ENCODE peak calls at places on chromosomes 4 and X, in five cellular contexts. R is GM06990, A is psoas muscle, Q is bronchial epithelial cell, C is AG10803. U is an unnamed sample.

GRCh38 chrX:106802063-106802387 is 448 bp upstream of the TBC1D8B start:
- DNase-seq in R (no peak), A (no peak), Q (no peak), C (no peak), U (no peak)

GRCh38 chrX:136028383-136028984 is 43.2 kb downstream of the SLC9A6 start:
- DNase-seq in R (peak), A (no peak), Q (peak), C (peak), U (no peak)

GRCh38 chrX:85992811-85993229 is 54.5 kb downstream of the CHM start:
- DNase-seq in R (no peak), A (no peak), Q (peak), C (peak), U (no peak)

GRCh38 chr4:123939621-123940020 is 543.0 kb downstream of the SPRY1 start:
- DNase-seq in R (no peak), A (no peak), Q (peak), C (peak), U (no peak)

GRCh38 chr4:115674485-115674884 is 561.1 kb upstream of the NDST4 start:
- DNase-seq in R (no peak), A (no peak), Q (no peak), C (no peak), U (no peak)

GRCh38 chr4:76736434-76736833 is 161.5 kb downstream of the SOWAHB start:
- DNase-seq in R (no peak), A (no peak), Q (no peak), C (peak), U (no peak)

GRCh38 chr4:23368081-23368697 is 521.7 kb downstream of the PPARGC1A start:
- DNase-seq in R (no peak), A (peak), Q (peak), C (no peak), U (peak)

GRCh38 chr4:153205757-153206156 is 1.5 kb downstream of the TRIM2 start:
- DNase-seq in R (no peak), A (no peak), Q (peak), C (no peak), U (no peak)

GRCh38 chr4:149077142-149077541 is 634.9 kb upstream of the NR3C2 start:
- DNase-seq in R (no peak), A (no peak), Q (no peak), C (no peak), U (no peak)

DNA sequence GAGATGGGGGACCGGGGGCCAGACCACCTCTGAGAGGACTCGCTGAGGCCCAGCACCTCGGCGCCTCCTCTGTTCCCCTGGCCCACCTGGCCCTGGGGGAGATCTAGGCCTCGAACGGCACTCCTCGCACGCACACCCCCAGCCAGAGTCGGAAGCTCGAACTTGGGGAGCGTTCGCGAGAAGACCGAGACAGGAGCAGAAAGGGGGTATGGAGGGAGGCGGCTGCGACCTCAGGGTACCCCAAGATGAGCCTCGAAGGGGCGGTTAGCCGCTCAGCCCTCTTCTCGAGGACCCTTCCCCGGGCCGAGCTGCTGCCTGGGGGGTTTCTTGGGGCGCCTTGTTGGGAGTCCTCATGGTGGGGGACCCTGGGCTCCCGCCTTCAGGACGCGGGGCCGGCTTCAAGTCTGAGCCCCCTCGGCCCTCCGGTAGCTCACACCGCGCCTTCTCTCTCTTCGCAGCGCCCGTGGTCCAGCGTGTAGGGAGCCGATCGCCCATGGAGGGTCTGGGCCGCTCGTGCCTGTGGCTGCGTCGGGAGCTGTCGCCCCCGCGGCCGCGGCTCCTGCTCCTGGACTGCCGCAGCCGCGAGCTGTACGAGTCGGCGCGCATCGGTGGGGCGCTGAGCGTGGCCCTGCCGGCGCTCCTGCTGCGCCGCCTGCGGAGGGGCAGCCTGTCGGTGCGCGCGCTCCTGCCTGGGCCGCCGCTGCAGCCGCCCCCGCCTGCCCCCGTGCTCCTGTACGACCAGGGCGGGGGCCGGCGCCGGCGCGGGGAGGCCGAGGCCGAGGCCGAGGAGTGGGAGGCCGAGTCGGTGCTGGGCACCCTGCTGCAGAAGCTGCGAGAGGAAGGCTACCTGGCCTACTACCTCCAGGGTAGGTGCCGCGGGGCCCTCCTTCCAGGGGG is 706 bp downstream of the DUSP9 start:
- DNase-seq in R (no peak), A (no peak), Q (no peak), C (no peak), U (peak)
- H3K4me3 ChIP-seq in R (no peak), A (peak), Q (no peak), C (no peak), U (no peak)

GRCh38 chr4:80124246-80125211 is 51.5 kb upstream of the ANTXR2 start:
- DNase-seq in R (no peak), A (no peak), Q (peak), C (no peak), U (no peak)
- H3K4me3 ChIP-seq in R (no peak), A (no peak), Q (no peak), C (no peak), U (no peak)

GRCh38 chr4:52568351-52568750 is 90.8 kb downstream of the USP46 start:
- DNase-seq in R (no peak), A (no peak), Q (no peak), C (no peak), U (no peak)

GRCh38 chr4:52560844-52561280 is 98.2 kb downstream of the USP46 start:
- DNase-seq in R (no peak), A (no peak), Q (peak), C (peak), U (no peak)

GRCh38 chr4:52566136-52567031 is 92.7 kb downstream of the USP46 start:
- DNase-seq in R (no peak), A (no peak), Q (no peak), C (no peak), U (no peak)
- H3K4me3 ChIP-seq in R (no peak), A (no peak), Q (no peak), C (no peak), U (no peak)

GRCh38 chrX:40005290-40006011 is 92.3 kb downstream of the BCOR start:
- DNase-seq in R (no peak), A (no peak), Q (no peak), C (no peak), U (no peak)
- H3K4me3 ChIP-seq in R (no peak), A (peak), Q (no peak), C (no peak), U (no peak)

GRCh38 chr4:139647184-139647583 is 18.4 kb upstream of the MGST2 start:
- DNase-seq in R (no peak), A (no peak), Q (peak), C (no peak), U (no peak)
- H3K4me3 ChIP-seq in R (no peak), A (no peak), Q (peak), C (no peak), U (no peak)

DNA sequence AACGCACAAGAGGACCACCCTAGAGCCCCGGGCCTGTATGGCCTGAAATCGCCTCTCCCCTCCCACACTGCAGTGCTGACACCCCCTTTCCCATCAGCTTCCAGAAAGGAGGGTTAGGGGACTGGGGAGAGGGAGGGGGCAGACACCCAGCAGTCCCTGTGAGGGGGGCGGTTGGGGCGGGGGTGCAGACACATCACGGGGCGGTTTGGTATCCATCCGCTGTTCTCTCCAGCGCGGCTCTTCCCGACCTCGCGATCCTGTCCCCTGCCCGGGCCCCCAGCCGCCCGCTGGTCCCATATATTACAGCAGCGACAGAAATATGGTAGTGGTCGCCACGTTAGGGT is 404 bp upstream of the GPRASP2 start:
- DNase-seq in R (no peak), A (no peak), Q (no peak), C (no peak), U (no peak)
- H3K4me3 ChIP-seq in R (no peak), A (peak), Q (peak), C (peak), U (peak)

DNA sequence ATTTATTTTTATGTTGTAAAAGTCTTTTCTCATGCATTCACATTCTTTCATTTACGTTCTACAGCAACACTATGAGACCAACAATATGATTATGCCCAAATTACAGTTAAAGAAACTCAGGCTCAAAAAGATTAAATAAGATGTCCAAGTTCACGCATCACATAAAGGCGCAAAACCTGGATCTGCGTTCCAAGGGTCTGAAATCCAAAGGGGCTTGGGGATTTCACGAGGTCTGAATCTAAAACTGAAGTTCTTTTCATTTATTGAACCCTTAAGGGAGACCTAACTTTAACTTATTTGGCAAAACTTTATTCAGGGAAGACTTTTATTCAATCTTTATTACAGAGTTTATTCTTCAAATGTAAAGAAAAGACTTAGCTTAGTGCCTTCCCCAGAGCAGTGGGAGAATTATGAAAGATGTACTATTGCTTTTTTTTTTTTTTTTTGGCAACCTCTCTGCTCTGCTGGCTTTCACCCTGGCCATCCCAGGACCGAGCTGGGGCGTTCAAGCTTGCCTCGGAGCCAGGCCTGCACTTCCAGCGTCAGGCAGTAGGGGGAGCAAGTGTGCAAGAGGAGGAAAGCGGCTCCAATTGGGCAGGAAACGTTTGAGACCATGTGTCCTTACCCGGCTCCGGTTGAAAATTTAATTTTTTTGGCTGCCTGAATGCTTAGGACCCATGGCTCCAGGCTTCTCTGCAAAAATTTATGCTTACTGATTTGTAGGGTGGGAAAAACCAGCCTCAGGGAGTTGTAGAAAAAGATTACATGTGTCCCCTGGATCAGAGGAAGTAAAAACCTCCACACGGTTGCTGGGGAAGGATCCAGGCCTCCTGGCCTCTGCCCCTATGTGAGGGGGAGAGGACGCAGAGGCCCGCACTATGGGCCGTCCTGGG is 344.3 kb upstream of the KLF3 start:
- DNase-seq in R (peak), A (peak), Q (peak), C (peak), U (peak)
- H3K4me3 ChIP-seq in R (peak), A (peak), Q (no peak), C (peak), U (peak)